ENCODE peak calls at places on chromosomes 11 and 22, in four cellular contexts. V, E, R and P are unnamed samples.

GRCh38 chr11:65865550-65866172 is 5.4 kb downstream of the MUS81 start:
- DNase-seq in V (no peak), E (no peak), R (no peak), P (no peak)

GRCh38 chr22:39349506-39349966 is 255 bp upstream of the SYNGR1 start:
- DNase-seq in V (no peak), E (no peak), R (peak), P (no peak)

GRCh38 chr11:83979593-83979992 is 693.4 kb upstream of the CCDC90B start:
- DNase-seq in V (no peak), E (no peak), R (no peak), P (no peak)

GRCh38 chr22:39236321-39237275 is 8.2 kb downstream of the PDGFB start:
- DNase-seq in V (no peak), E (peak), R (no peak), P (peak)

GRCh38 chr11:72631806-72632731 is 42.2 kb downstream of the PDE2A start:
- DNase-seq in V (peak), E (no peak), R (no peak), P (peak)

GRCh38 chr11:128551641-128552335 is 35.6 kb downstream of the ETS1 start:
- DNase-seq in V (no peak), E (no peak), R (no peak), P (no peak)

GRCh38 chr11:90133560-90134145 is 810 bp upstream of the NAALAD2 start:
- DNase-seq in V (no peak), E (no peak), R (no peak), P (no peak)

GRCh38 chr11:19832166-19832750 is 119.6 kb downstream of the NAV2 start:
- DNase-seq in V (no peak), E (no peak), R (no peak), P (no peak)

GRCh38 chr11:69817265-69818236 is 1.7 kb downstream of the FGF3 start:
- DNase-seq in V (no peak), E (no peak), R (peak), P (no peak)

GRCh38 chr22:32177221-32177765 is 18.2 kb upstream of the C22orf42 start:
- DNase-seq in V (peak), E (no peak), R (peak), P (no peak)

GRCh38 chr11:73265278-73265810 is 6.8 kb upstream of the P2RY6 start:
- DNase-seq in V (no peak), E (no peak), R (no peak), P (no peak)

GRCh38 chr11:113261709-113262475 is 52.5 kb upstream of the TTC12 start:
- DNase-seq in V (peak), E (no peak), R (no peak), P (peak)

GRCh38 chr11:1263036-1263435 is 40.2 kb downstream of the MUC5B start:
- DNase-seq in V (no peak), E (no peak), R (no peak), P (no peak)

GRCh38 chr11:35138949-35139881 is at the start of gene CD44:
- DNase-seq in V (peak), E (peak), R (peak), P (peak)

GRCh38 chr22:24601217-24602104 is 1.5 kb upstream of the GGT1 start:
- DNase-seq in V (no peak), E (no peak), R (peak), P (no peak)

GRCh38 chr11:17753641-17754040 is 19.1 kb downstream of the KCNC1 start:
- DNase-seq in V (no peak), E (no peak), R (no peak), P (no peak)

GRCh38 chr11:131668867-131669780 is 298.7 kb downstream of the NTM start:
- DNase-seq in V (peak), E (no peak), R (peak), P (peak)

GRCh38 chr11:13000721-13001120 is 8.4 kb upstream of the RASSF10 start:
- DNase-seq in V (no peak), E (no peak), R (no peak), P (no peak)
- H3K4me3 ChIP-seq in V (no peak), E (no peak), R (no peak), P (no peak)

DNA sequence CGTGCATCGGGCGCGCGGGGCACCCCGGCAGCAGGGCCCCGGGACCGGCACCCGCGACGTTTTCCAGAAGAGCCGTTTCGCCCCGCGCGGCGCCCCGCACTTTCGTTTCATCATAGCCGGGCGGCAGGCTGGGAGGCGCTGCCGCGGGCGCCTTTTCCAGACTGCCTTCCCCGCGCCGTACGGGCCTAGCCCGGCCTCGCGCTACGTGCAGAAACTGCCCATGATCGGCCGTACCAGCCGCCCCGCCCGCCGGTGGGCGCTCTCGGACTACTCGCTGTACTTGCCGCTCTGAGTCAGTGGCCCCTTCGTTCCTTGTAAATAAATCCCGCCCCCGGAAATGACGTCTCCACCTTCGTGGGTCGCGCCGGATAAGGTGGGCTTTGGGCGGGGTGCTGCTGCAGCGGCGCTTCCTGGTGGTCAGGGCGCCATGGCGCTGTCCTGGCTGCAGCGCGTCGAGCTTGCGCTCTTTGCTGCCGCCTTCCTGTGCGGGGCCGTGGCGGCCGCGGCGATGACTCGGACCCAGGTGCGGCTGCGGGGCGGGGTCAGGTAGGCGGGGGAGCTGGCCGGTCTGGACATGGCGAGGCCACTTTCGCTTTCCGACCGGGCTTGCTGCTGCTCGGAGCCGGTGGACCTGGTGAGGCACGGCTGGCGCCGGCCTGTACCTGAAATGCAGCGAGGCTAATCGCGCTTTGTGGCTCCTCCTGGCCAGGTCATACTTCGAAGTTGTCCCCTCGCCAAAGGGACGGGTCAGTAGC is at the start of gene TMEM179B:
- DNase-seq in V (peak), E (peak), R (peak), P (peak)
- TF ChIP-seq CTCF in V (peak), E (no peak), R (no peak), P (peak)

DNA sequence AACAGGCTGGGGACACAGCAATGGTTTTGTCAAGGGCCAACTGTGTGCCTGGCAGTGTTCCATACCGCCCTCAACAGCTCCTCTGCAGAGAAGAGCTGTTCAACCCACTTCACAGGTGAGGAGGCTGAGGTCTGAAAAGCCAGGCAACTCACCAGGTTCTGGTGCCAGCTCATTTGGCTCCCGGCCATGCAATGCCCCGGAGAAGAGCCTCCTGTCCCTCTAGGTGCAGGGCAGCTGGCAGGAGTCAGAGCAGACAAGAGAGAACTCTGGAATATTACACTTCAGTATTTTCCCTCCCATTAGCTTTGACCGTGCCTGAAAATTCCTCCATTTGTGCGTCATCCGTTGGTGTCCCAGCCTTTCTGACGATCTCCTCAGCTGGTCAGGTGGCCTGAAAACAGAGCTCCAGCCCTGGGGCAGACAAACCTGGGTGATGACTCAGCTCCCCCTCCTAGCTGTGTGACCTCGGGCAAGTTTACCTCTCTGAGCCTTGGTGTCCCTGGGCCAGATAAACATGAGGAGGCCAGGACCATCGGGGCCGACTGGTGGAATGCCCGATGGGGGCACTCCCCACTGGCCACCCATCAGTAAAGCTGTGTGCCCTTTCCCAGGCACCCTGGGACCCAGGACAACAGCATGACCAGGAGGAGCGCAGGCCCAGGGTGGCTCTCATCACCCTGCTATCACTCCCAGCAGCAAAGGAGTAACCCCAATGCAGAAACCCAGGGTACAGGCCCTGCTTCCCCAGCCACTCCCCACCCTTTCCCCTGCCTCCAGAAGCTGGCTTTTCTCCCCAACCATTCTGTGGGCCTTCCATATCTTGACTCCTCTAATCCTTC is 9.6 kb upstream of the C1QTNF6 start:
- DNase-seq in V (peak), E (peak), R (no peak), P (peak)
- H3K4me3 ChIP-seq in V (no peak), E (no peak), R (peak), P (no peak)

DNA sequence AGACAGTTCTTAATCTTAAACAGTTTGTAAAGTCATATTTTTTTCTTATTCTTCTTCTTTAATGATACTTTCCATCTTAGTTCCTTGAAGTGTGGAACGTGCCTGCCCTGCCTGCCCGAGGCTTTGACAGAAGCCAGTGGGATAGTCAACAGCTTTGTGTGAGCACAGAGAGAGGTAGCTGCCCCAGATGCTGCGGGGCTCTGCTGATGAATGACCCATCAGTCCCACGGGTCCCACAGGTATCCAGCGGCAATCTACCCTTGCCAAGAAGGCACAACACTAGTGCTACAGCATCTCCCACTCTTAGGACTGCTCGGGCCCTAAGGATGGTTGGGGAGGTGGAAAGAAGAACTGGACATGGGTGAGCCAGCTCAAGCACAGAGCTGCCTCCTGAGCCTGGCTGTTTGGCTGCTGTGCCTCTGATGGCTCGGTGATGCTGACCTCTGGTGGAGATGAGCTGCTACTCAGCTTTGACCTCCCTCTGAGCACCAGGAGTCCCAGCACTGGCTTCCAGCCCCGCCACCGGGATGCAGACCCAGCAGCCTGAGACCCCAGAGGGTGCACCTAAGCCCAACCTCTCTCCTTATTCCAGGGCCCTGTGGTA is 11.8 kb upstream of the APLNR start:
- DNase-seq in V (peak), E (peak), R (peak), P (peak)
- TF ChIP-seq CTCF in V (peak), E (peak), R (peak), P (peak)

GRCh38 chr22:37187552-37187890 is 526 bp downstream of the C1QTNF6 start:
- DNase-seq in V (peak), E (no peak), R (peak), P (peak)

GRCh38 chr22:37186997-37187522 is 987 bp downstream of the C1QTNF6 start:
- DNase-seq in V (peak), E (no peak), R (no peak), P (peak)

GRCh38 chr22:37185646-37186227 is 2.3 kb downstream of the C1QTNF6 start:
- DNase-seq in V (no peak), E (no peak), R (no peak), P (no peak)

GRCh38 chr22:37184816-37185541 is 3.1 kb downstream of the C1QTNF6 start:
- DNase-seq in V (no peak), E (no peak), R (no peak), P (no peak)

GRCh38 chr22:37186228-37186996 is 1.6 kb downstream of the C1QTNF6 start:
- DNase-seq in V (peak), E (no peak), R (peak), P (peak)
- H3K4me3 ChIP-seq in V (peak), E (no peak), R (no peak), P (peak)

DNA sequence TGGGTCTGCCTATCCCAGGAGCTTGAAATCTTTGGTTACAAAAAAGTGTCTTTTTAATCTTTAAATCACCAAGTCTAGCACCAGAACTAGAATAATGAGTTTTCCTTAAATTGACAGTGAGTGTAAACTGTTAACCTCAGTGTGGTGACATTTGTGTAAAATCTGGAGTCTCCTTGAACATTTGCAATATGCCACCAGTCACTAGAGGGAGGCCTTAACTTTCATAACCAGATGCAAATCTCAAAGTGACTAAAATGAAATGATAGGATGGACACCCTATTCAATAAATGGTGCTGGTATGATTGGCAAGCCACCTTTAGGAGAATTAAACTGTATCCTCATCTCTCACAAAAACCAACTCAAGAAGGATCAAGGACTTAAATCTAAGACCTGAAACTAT is 8.3 kb upstream of the SCGB1D2 start:
- DNase-seq in V (peak), E (no peak), R (no peak), P (no peak)
- TF ChIP-seq CTCF in V (no peak), E (no peak), R (no peak), P (peak)

DNA sequence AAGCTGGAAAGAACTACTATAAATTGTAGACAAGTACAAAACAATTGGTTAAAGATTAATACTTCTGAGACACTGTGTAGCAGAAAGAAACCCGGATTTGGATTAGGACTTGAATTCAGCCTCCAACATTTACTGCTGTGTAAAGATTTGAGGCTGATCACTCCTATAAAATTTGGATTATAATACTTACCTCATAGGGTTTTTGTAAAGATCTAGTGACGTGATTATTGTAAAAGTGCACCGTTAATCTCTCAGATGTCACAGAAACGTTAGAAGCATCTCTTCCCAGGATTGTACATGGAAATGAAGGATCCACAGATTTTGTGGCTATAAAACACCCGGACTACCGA is 323 bp upstream of the HIKESHI start:
- DNase-seq in V (no peak), E (no peak), R (no peak), P (no peak)
- H3K4me3 ChIP-seq in V (peak), E (no peak), R (peak), P (peak)

GRCh38 chr11:78649361-78650215 is 74.9 kb upstream of the NARS2 start:
- DNase-seq in V (no peak), E (no peak), R (peak), P (no peak)

GRCh38 chr11:78647266-78647915 is 72.7 kb upstream of the NARS2 start:
- DNase-seq in V (no peak), E (no peak), R (peak), P (no peak)

GRCh38 chr11:78647986-78648875 is 73.6 kb upstream of the NARS2 start:
- DNase-seq in V (no peak), E (no peak), R (peak), P (no peak)

GRCh38 chr11:78645226-78646202 is 70.8 kb upstream of the NARS2 start:
- DNase-seq in V (peak), E (peak), R (peak), P (peak)

DNA sequence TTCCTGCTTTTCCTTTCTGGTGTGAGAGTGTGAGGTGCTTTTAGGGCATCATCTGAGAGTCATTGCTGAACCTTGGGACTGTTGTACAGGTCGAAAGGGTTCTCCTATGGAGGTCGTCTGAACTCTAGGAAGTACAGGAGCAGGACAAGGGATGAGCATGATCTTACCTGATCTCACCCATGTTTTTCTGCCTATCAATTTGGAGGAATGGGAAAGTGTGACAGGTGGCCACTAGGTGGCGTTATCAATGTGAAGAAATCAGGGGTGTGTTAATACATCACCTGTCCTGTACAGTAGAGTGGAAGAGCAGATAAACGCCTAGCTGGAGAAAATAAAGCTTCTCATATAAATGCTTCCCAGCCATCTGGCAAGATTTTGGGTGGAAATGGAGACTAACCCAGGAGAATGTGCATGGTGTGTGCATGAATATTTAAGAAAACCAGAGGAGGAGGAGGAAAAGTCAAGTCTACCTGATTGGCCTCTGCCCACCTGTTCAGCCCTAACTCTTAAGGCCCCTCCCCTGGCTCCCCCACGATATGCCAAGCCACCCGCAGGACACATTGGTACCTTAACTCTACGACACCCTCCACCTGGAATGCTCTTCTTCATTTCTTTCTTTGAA is 72.0 kb upstream of the NARS2 start:
- DNase-seq in V (peak), E (peak), R (peak), P (peak)
- TF ChIP-seq CTCF in V (peak), E (peak), R (peak), P (peak)

GRCh38 chr11:44565008-44565745 is at the start of gene CD82:
- DNase-seq in V (peak), E (peak), R (peak), P (peak)

GRCh38 chr11:44567876-44568256 is 2.4 kb downstream of the CD82 start:
- DNase-seq in V (no peak), E (no peak), R (peak), P (no peak)

GRCh38 chr11:44565746-44566558 is 489 bp downstream of the CD82 start:
- DNase-seq in V (no peak), E (no peak), R (no peak), P (no peak)

GRCh38 chr11:44566952-44567875 is 1.8 kb downstream of the CD82 start:
- DNase-seq in V (no peak), E (no peak), R (peak), P (no peak)

DNA sequence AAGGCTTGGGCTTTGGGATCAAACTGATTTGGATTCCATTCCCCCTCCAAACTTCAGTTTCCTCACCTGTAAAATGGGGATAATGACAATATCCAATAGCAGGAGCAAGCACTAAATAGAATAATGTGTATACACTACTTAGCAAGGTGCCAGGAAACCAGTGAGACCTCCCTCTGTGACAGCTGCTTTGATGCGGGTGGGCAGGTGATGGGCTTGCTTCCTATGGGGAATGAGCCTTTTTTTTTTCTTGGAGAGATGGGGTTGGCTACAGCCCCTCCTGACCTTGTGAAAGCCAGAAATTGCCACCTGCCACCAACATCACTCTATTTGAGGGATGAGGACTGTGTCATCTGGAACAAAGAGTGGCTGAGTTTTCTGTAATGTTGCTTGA is 1.1 kb downstream of the CD82 start:
- DNase-seq in V (no peak), E (no peak), R (peak), P (no peak)
- H3K4me3 ChIP-seq in V (no peak), E (peak), R (no peak), P (peak)

DNA sequence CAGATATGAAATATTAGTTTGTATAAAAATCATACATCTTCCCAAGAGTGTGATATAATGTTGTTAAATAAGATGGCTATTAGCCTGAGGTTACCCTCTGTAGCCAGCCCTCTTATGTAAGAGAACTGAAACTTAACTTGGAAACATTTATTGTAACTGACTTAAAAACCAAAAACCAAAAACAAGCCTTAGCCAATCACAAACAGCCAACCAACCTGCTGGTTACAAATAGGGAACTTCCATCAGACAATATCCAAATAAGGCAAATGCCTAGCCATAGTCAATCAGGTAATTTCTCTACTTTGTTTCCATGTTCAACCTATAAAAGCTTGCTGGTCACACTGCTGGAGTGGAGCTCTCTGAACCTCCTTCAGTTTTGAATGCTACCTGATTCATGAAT is 14.1 kb downstream of the KBTBD3 start:
- DNase-seq in V (no peak), E (no peak), R (no peak), P (no peak)
- TF ChIP-seq CTCF in V (no peak), E (no peak), R (no peak), P (no peak)